ENCODE peak calls at places on chromosomes 13 and 19, in nine cellular contexts. P is neural crest cell; B is NCI-H69; G is H7; T is stimulated activated CD4-positive, alpha-beta T cell treated with anti-CD3 and anti-CD28 coated beads, Interleukin-15, amount 100 ng/mL, for 1 hour; A is RPMI8226; D is foreskin fibroblast; L is AG04449; K is T-helper 2 cell. M is an unnamed sample.

GRCh38 chr19:10768936-10769335 is 51.1 kb downstream of the DNM2 start:
- DNase-seq in P (no peak), B (no peak), G (no peak), T (no peak), A (no peak), D (no peak), L (no peak), K (no peak), M (no peak)

GRCh38 chr19:8578642-8579265 is 1.5 kb upstream of the MYO1F start:
- DNase-seq in P (peak), B (peak), G (peak), T (peak), A (peak), D (peak), L (no peak), K (peak), M (peak)

GRCh38 chr13:86193281-86193680 is 394.1 kb upstream of the SLITRK6 start:
- DNase-seq in P (no peak), B (no peak), G (no peak), T (no peak), A (no peak), D (no peak), L (no peak), K (no peak), M (peak)

GRCh38 chr13:50129923-50130685 is 114.9 kb downstream of the KCNRG start:
- DNase-seq in P (peak), B (peak), G (peak), T (no peak), A (peak), D (peak), L (no peak), K (peak), M (peak)

GRCh38 chr19:8526345-8527062 is 12.5 kb upstream of the ZNF414 start:
- DNase-seq in P (peak), B (peak), G (peak), T (no peak), A (no peak), D (peak), L (peak), K (no peak), M (peak)

GRCh38 chr13:23617551-23618014 is 47.4 kb downstream of the TNFRSF19 start:
- DNase-seq in P (no peak), B (no peak), G (no peak), T (no peak), A (no peak), D (peak), L (no peak), K (no peak), M (no peak)

GRCh38 chr13:58397596-58398387 is 766.2 kb downstream of the PCDH17 start:
- DNase-seq in P (no peak), B (peak), G (no peak), T (no peak), A (no peak), D (no peak), L (no peak), K (no peak), M (no peak)

GRCh38 chr19:42052241-42052863 is 17.7 kb downstream of the GRIK5 start:
- DNase-seq in P (no peak), B (peak), G (no peak), T (no peak), A (no peak), D (peak), L (no peak), K (no peak), M (peak)

GRCh38 chr19:5480427-5480836 is 25.2 kb downstream of the ZNRF4 start:
- DNase-seq in P (peak), B (peak), G (peak), T (no peak), A (peak), D (peak), L (no peak), K (no peak), M (peak)

GRCh38 chr19:4057913-4058695 is 8.6 kb downstream of the ZBTB7A start:
- DNase-seq in P (no peak), B (no peak), G (peak), T (no peak), A (no peak), D (peak), L (no peak), K (no peak), M (peak)

GRCh38 chr19:52188822-52189744 is 769 bp upstream of the PPP2R1A start:
- DNase-seq in P (peak), B (peak), G (no peak), T (no peak), A (no peak), D (peak), L (no peak), K (peak), M (peak)

GRCh38 chr19:51081476-51081875 is 1.2 kb downstream of the KLK14 start:
- DNase-seq in P (no peak), B (no peak), G (no peak), T (no peak), A (no peak), D (no peak), L (no peak), K (no peak), M (no peak)

GRCh38 chr19:53980553-53981407 is 10.7 kb upstream of the CACNG6 start:
- DNase-seq in P (no peak), B (no peak), G (peak), T (no peak), A (peak), D (peak), L (no peak), K (no peak), M (no peak)

GRCh38 chr13:52348081-52348480 is 57.9 kb downstream of the THSD1 start:
- DNase-seq in P (no peak), B (no peak), G (no peak), T (no peak), A (no peak), D (peak), L (peak), K (no peak), M (peak)

GRCh38 chr19:10912619-10913018 is 15.8 kb downstream of the YIPF2 start:
- DNase-seq in P (no peak), B (no peak), G (no peak), T (no peak), A (no peak), D (no peak), L (no peak), K (no peak), M (no peak)

GRCh38 chr19:13681509-13681908 is 82.8 kb upstream of the MRI1 start:
- DNase-seq in P (no peak), B (no peak), G (no peak), T (no peak), A (no peak), D (no peak), L (no peak), K (no peak), M (no peak)

GRCh38 chr13:112062047-112062618 is 4.8 kb upstream of the SOX1 start:
- DNase-seq in P (no peak), B (no peak), G (peak), T (no peak), A (no peak), D (no peak), L (no peak), K (no peak), M (no peak)

GRCh38 chr13:75724742-75725504 is 88.8 kb downstream of the LMO7 start:
- DNase-seq in P (no peak), B (peak), G (no peak), T (no peak), A (no peak), D (no peak), L (no peak), K (no peak), M (peak)

GRCh38 chr19:35549174-35549788 is 3.9 kb downstream of the TMEM147 start:
- DNase-seq in P (peak), B (peak), G (peak), T (peak), A (peak), D (peak), L (no peak), K (no peak), M (peak)

GRCh38 chr19:53813996-53814395 is 10.1 kb downstream of the NLRP12 start:
- DNase-seq in P (no peak), B (no peak), G (no peak), T (no peak), A (no peak), D (peak), L (no peak), K (no peak), M (no peak)

GRCh38 chr19:18736415-18737336 is 53.2 kb downstream of the CRTC1 start:
- DNase-seq in P (no peak), B (no peak), G (no peak), T (no peak), A (no peak), D (peak), L (no peak), K (no peak), M (no peak)

GRCh38 chr13:113083402-113084061 is 22.1 kb upstream of the F7 start:
- DNase-seq in P (no peak), B (peak), G (no peak), T (no peak), A (no peak), D (no peak), L (no peak), K (peak), M (peak)

GRCh38 chr19:58356236-58356970 is 3.1 kb upstream of the A1BG start:
- DNase-seq in P (no peak), B (no peak), G (peak), T (no peak), A (no peak), D (peak), L (no peak), K (no peak), M (peak)

GRCh38 chr13:43203781-43204180 is 180.4 kb downstream of the DNAJC15 start:
- DNase-seq in P (no peak), B (no peak), G (no peak), T (no peak), A (no peak), D (peak), L (no peak), K (no peak), M (no peak)

GRCh38 chr19:45403272-45403671 is 1.6 kb downstream of the PPP1R13L start:
- DNase-seq in P (no peak), B (no peak), G (peak), T (no peak), A (no peak), D (no peak), L (no peak), K (no peak), M (no peak)